ENCODE peak calls at places on chromosomes 5 and 9, in seven cellular contexts. Q, D, A, M, O, N and I are unnamed samples.
A peak's percentile ranks its signal among the peaks of the same experiment; 100 is the strongest.

GRCh38 chr5:17694922-17695321 is 60.7 kb downstream of the TAF11L14 start:
- DNase-seq in Q (no peak), D (no peak), A (no peak), M (no peak), O (peak; percentile 75), N (no peak), I (peak; percentile 1)

GRCh38 chr9:34991833-34992375 is 2.4 kb downstream of the DNAJB5 start:
- DNase-seq in Q (no peak), D (peak; percentile 34), A (no peak), M (no peak), O (peak; percentile 56), N (no peak), I (no peak)

GRCh38 chr9:504921-505821 is 290.5 kb downstream of the DOCK8 start:
- DNase-seq in Q (peak; percentile 46), D (no peak), A (no peak), M (no peak), O (peak; percentile 43), N (no peak), I (no peak)

GRCh38 chr9:76490249-76490990 is 31.4 kb downstream of the GCNT1 start:
- DNase-seq in Q (no peak), D (no peak), A (no peak), M (no peak), O (peak; percentile 30), N (no peak), I (no peak)

GRCh38 chr9:95507456-95508241 is 9.1 kb downstream of the PTCH1 start:
- DNase-seq in Q (peak; percentile 42), D (peak; percentile 48), A (no peak), M (peak; percentile 37), O (peak; percentile 72), N (no peak), I (peak; percentile 68)

GRCh38 chr5:135309391-135310327 is 89.4 kb downstream of the MACROH2A1 start:
- DNase-seq in Q (no peak), D (no peak), A (no peak), M (no peak), O (peak; percentile 36), N (no peak), I (no peak)

GRCh38 chr9:16627967-16628366 is 242.5 kb downstream of the BNC2 start:
- DNase-seq in Q (no peak), D (no peak), A (peak; percentile 94), M (no peak), O (no peak), N (no peak), I (peak; percentile 78)

GRCh38 chr5:116576043-116576713 is 1.6 kb upstream of the SEMA6A start:
- DNase-seq in Q (peak; percentile 91), D (peak; percentile 65), A (peak; percentile 2), M (no peak), O (peak; percentile 77), N (no peak), I (peak; percentile 46)

GRCh38 chr9:88077071-88077617 is 61.1 kb downstream of the SPATA31C2 start:
- DNase-seq in Q (no peak), D (no peak), A (no peak), M (no peak), O (no peak), N (no peak), I (no peak)